ENCODE peak calls at places on chromosome 17, in four cellular contexts. E is neural progenitor cell, R is ovary, K is heart left ventricle. N is an unnamed sample.
A peak's percentile ranks its signal among the peaks of the same experiment; 100 is the strongest.

GRCh38 chr17:45046536-45047125 is 4.8 kb downstream of the DCAKD start:
- DNase-seq in E (no peak), R (no peak), K (no peak), N (no peak)

GRCh38 chr17:68035131-68035522 is 408 bp upstream of the KPNA2 start:
- DNase-seq in E (peak; percentile 98), R (peak; percentile 90), K (peak; percentile 94), N (no peak)

GRCh38 chr17:44219126-44219635 is 294 bp downstream of the UBTF start:
- DNase-seq in E (peak; percentile 93), R (peak; percentile 75), K (peak; percentile 71), N (peak; percentile 79)

GRCh38 chr17:48132375-48132774 is 24.8 kb downstream of the SNX11 start:
- DNase-seq in E (no peak), R (no peak), K (no peak), N (no peak)

GRCh38 chr17:6328279-6328678 is 106.6 kb downstream of the AIPL1 start:
- DNase-seq in E (no peak), R (no peak), K (no peak), N (no peak)

GRCh38 chr17:49832840-49833599 is 14.8 kb downstream of the TAC4 start:
- DNase-seq in E (no peak), R (no peak), K (no peak), N (no peak)

GRCh38 chr17:72843591-72843990 is 248.9 kb downstream of the SLC39A11 start:
- DNase-seq in E (no peak), R (no peak), K (no peak), N (no peak)

GRCh38 chr17:18974407-18975149 is 22.6 kb downstream of the SLC5A10 start:
- DNase-seq in E (no peak), R (no peak), K (no peak), N (no peak)

GRCh38 chr17:72338847-72339790 is 218.3 kb downstream of the SOX9 start:
- DNase-seq in E (no peak), R (no peak), K (peak; percentile 35), N (no peak)

GRCh38 chr17:7204335-7204734 is 15.3 kb downstream of the DLG4 start:
- DNase-seq in E (no peak), R (no peak), K (peak; percentile 11), N (no peak)

GRCh38 chr17:13777003-13777402 is 175.3 kb upstream of the HS3ST3A1 start:
- DNase-seq in E (no peak), R (no peak), K (no peak), N (no peak)

GRCh38 chr17:39002991-39003715 is 36.0 kb upstream of the FBXO47 start:
- DNase-seq in E (no peak), R (no peak), K (peak; percentile 87), N (no peak)

GRCh38 chr17:55572599-55572998 is 61.3 kb upstream of the SMIM36 start:
- DNase-seq in E (no peak), R (no peak), K (no peak), N (no peak)

GRCh38 chr17:38418693-38419507 is 9.4 kb upstream of the ARHGAP23 start:
- DNase-seq in E (peak; percentile 64), R (no peak), K (no peak), N (no peak)

GRCh38 chr17:75809631-75810111 is 25.1 kb downstream of the UNK start:
- DNase-seq in E (no peak), R (no peak), K (no peak), N (no peak)
- H3K36me3 ChIP-seq in E (no peaks in the 10 kb centered on the region), R (no peaks in the 10 kb centered on the region), K (peaks cover 52% of the 10 kb centered on the region), N (peaks cover 55% of the 10 kb centered on the region)

DNA sequence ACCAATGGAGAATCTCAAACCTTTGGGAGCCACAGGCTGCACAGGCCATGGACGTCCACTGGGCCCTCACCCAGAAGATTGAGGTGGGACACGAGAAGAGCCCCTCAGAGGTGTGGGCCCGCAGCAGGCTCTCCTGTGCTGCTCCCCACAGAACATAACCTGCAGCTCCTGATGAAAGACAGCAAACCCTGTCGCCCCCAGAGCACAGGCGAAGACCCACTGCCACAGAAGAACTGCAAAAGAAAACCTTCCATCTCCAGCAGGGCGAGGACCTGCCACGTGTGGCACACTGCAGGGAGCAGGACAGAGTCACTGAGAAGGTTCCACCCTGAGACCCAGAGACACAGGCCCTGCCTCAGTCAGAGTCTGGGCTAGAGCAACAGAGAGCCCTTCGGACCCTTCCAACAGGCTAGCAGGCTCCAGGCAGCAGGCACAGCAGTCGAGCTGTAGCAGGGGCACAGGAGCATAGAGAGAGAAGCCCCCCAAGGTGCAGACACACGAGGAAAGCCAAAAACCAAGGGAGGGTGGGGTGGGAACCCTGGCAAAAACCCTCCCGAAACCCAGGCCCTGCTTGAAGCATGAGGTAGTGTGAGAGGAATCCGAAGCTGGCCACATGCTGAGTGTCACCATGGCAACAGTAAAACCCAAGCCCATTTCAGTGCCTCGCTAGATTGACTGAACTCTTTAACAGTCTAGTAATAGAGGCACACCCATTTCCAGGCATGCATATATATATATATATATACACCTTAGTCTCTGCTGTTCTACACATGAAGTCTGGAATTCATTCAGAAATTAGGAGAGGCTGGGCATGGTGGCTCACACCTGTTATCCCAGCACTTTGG is 60.0 kb upstream of the CHMP6 start:
- DNase-seq in E (peak; percentile 85), R (no peak), K (no peak), N (no peak)
- H3K4me1 ChIP-seq in E (peaks cover 34% of the 10 kb centered on the region), R (no peaks in the 10 kb centered on the region), K (no peaks in the 10 kb centered on the region), N (no peaks in the 10 kb centered on the region)

GRCh38 chr17:32927724-32928526 is at the start of gene TMEM98:
- DNase-seq in E (peak; percentile 81), R (peak; percentile 53), K (no peak), N (no peak)
- H3K27ac ChIP-seq in E (no peak within 1 kb of the TSS), R (peak within 1 kb of the TSS; percentile 84), K (peak within 1 kb of the TSS; percentile 64), N (no peak within 1 kb of the TSS)

DNA sequence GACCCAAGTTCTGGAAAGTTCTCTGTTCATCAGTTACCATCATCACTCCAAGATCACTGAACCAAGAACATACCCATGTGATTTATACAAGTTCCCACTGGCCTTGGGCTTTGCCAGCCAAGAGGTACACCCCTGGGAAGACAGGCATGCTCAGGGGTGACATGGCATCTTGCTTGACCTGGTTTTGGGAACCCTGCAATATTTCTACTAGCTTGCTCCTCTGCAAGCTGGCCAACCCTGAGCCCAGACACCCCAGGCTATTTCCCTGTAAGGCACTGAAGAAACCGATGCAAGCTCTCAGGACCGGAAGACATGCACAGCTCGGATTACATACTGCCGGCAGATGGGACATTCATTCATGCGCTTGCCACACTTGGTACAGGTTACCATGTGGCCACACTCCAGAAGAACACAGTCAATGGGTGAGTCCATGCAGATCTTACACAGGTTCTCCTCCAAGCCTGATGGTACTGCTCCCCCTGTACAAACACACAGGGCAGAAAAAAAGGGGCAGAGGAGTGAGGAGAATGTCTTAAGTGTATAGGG is 31.4 kb downstream of the LIG3 start:
- DNase-seq in E (no peak), R (no peak), K (no peak), N (no peak)
- H3K36me3 ChIP-seq in E (no peaks in the 10 kb centered on the region), R (no peaks in the 10 kb centered on the region), K (peaks cover 97% of the 10 kb centered on the region), N (peaks cover 26% of the 10 kb centered on the region)

DNA sequence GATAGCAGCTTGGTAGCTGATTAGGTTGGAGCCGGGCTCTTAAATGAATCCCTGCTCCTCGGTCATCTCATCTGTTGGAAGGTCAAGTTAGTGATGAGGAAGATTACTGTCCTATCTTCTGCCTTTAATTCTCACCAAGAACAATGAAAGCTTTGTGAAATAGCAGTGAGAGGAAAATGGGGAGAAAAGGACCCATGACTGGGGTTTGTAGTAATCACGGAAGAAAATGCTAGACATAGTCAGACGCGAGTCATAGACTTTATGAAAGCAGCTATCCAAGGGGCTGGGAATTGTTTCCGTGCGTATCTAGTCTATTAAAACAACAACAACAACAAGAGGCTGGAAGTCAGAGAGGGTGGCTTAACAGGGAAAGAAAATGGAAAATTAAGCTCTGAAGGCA is 18.3 kb downstream of the PIK3R5 start:
- DNase-seq in E (no peak), R (no peak), K (no peak), N (no peak)
- H3K4me1 ChIP-seq in E (no peaks in the 10 kb centered on the region), R (no peaks in the 10 kb centered on the region), K (peaks cover 65% of the 10 kb centered on the region), N (peaks cover 78% of the 10 kb centered on the region)

GRCh38 chr17:28118362-28118761 is 75.9 kb downstream of the NLK start:
- DNase-seq in E (no peak), R (no peak), K (no peak), N (no peak)

GRCh38 chr17:28120766-28121165 is 78.3 kb downstream of the NLK start:
- DNase-seq in E (no peak), R (no peak), K (no peak), N (no peak)

GRCh38 chr17:28119560-28119959 is 77.1 kb downstream of the NLK start:
- DNase-seq in E (no peak), R (no peak), K (no peak), N (no peak)

GRCh38 chr17:28117304-28117703 is 74.8 kb downstream of the NLK start:
- DNase-seq in E (no peak), R (no peak), K (no peak), N (no peak)

DNA sequence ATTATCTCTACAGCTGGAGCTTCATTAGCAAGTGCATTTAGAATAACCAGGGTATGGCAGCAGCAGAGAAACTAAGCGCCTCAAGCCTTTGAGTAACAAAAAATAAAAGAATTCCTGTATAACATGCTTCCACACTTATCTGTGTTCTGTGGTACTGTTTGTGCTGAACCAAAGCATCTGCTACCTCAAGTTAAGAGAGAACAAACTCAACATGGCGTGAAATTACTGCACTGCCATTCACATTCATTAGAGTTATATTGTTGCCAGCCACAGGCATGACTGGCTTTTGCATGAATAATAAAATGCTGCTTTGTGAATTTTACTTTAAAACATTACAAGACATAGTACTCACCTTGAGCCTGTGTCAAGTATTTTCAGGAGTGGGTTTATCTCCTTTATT is 76.6 kb downstream of the NLK start:
- DNase-seq in E (no peak), R (no peak), K (no peak), N (no peak)
- H3K27ac ChIP-seq in E (no peak overlapping the region), R (no peak overlapping the region), K (peak overlapping the region; percentile 16), N (no peak overlapping the region)

GRCh38 chr17:37019745-37020129 is 71.0 kb downstream of the AATF start:
- DNase-seq in E (no peak), R (no peak), K (no peak), N (no peak)
- H3K36me3 ChIP-seq in E (no peaks in the 10 kb centered on the region), R (no peaks in the 10 kb centered on the region), K (peaks cover 62% of the 10 kb centered on the region), N (peaks cover 29% of the 10 kb centered on the region)

GRCh38 chr17:75476274-75476673 is 19.8 kb downstream of the TMEM94 start:
- DNase-seq in E (no peak), R (peak; percentile 53), K (peak; percentile 73), N (no peak)

GRCh38 chr17:75478508-75478907 is 22.1 kb downstream of the TMEM94 start:
- DNase-seq in E (peak; percentile 66), R (no peak), K (no peak), N (no peak)

GRCh38 chr17:75476752-75477492 is 20.5 kb downstream of the TMEM94 start:
- DNase-seq in E (peak; percentile 26), R (no peak), K (no peak), N (no peak)

GRCh38 chr17:75475851-75476250 is 19.4 kb downstream of the TMEM94 start:
- DNase-seq in E (no peak), R (peak; percentile 59), K (peak; percentile 84), N (no peak)

GRCh38 chr17:75477493-75477862 is 21.0 kb downstream of the TMEM94 start:
- DNase-seq in E (no peak), R (no peak), K (no peak), N (no peak)
- H3K4me1 ChIP-seq in E (peaks cover 53% of the 10 kb centered on the region), R (peaks cover 22% of the 10 kb centered on the region), K (peaks cover 52% of the 10 kb centered on the region), N (no peaks in the 10 kb centered on the region)